ENCODE peak calls at places on chromosomes 5 and 9, in four cellular contexts. One of them, this sample, is unnamed.

GRCh38 chr5:61423487-61424157 is 91.6 kb downstream of the ZSWIM6 start:
- DNase-seq in GM23248: peak; percentile 24
- DNase-seq in colonic mucosa: no peak
- DNase-seq in heart right ventricle: no peak
- DNase-seq in this sample: no peak

GRCh38 chr5:139473565-139473964 is 2.8 kb downstream of the SMIM33 start:
- DNase-seq in GM23248: peak; percentile 58
- DNase-seq in colonic mucosa: no peak
- DNase-seq in heart right ventricle: no peak
- DNase-seq in this sample: no peak

GRCh38 chr9:34377402-34377741 is 674 bp upstream of the MYORG start:
- DNase-seq in GM23248: peak; percentile 61
- DNase-seq in colonic mucosa: peak; percentile 67
- DNase-seq in heart right ventricle: no peak
- DNase-seq in this sample: peak; percentile 27

GRCh38 chr5:135493406-135494180 is 41.4 kb upstream of the TIFAB start:
- DNase-seq in GM23248: peak; percentile 95
- DNase-seq in colonic mucosa: no peak
- DNase-seq in heart right ventricle: no peak
- DNase-seq in this sample: no peak

GRCh38 chr5:105407190-105407589 is 1844.6 kb upstream of the NUDT12 start:
- DNase-seq in GM23248: no peak
- DNase-seq in colonic mucosa: no peak
- DNase-seq in heart right ventricle: no peak
- DNase-seq in this sample: no peak

GRCh38 chr5:36820900-36821299 is 55.7 kb upstream of the NIPBL start:
- DNase-seq in GM23248: no peak
- DNase-seq in colonic mucosa: no peak
- DNase-seq in heart right ventricle: no peak
- DNase-seq in this sample: no peak

GRCh38 chr9:37910271-37910670 is 6.3 kb upstream of the SLC25A51 start:
- DNase-seq in GM23248: no peak
- DNase-seq in colonic mucosa: no peak
- DNase-seq in heart right ventricle: no peak
- DNase-seq in this sample: no peak

GRCh38 chr5:132085686-132086085 is 12.1 kb downstream of the CSF2 start:
- DNase-seq in GM23248: no peak
- DNase-seq in colonic mucosa: no peak
- DNase-seq in heart right ventricle: no peak
- DNase-seq in this sample: no peak

GRCh38 chr5:120823316-120823715 is 359.2 kb downstream of the PRR16 start:
- DNase-seq in GM23248: peak; percentile 31
- DNase-seq in colonic mucosa: no peak
- DNase-seq in heart right ventricle: no peak
- DNase-seq in this sample: no peak

GRCh38 chr5:116476903-116477537 is 97.6 kb downstream of the SEMA6A start:
- DNase-seq in GM23248: peak; percentile 12
- DNase-seq in colonic mucosa: no peak
- DNase-seq in heart right ventricle: no peak
- DNase-seq in this sample: no peak

GRCh38 chr9:33350310-33350709 is 52.1 kb downstream of the AQP7 start:
- DNase-seq in GM23248: peak; percentile 92
- DNase-seq in colonic mucosa: no peak
- DNase-seq in heart right ventricle: no peak
- DNase-seq in this sample: no peak

DNA sequence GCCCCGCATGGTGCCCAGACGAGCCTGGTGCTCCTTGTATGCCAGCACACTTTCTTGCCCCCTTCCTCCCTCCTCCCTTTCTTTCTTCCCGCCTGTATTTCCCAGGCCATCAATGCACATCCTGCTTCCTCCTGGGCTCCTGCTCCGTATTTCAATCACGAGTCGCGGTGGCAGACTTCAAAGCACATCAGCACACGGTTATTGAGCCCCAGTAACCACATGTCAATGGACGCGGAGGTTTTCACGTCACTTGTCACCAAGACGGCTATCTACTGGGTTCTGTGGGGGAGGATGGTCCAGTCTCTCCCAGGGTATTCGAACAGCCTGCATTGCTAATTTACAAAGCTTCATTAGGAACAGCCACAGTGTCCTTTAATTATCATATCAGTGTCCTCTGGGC is 211.5 kb downstream of the DAB2IP start:
- DNase-seq in GM23248: no peak
- DNase-seq in colonic mucosa: no peak
- DNase-seq in heart right ventricle: no peak
- DNase-seq in this sample: no peak
- H3K4me3 ChIP-seq in GM23248: no peak overlapping the region
- H3K4me3 ChIP-seq in colonic mucosa: no peak overlapping the region
- H3K4me3 ChIP-seq in heart right ventricle: no peak overlapping the region
- H3K4me3 ChIP-seq in this sample: no peak overlapping the region

GRCh38 chr9:81565144-81565543 is 124.2 kb downstream of the TLE1 start:
- DNase-seq in GM23248: no peak
- DNase-seq in colonic mucosa: peak; percentile 64
- DNase-seq in heart right ventricle: no peak
- DNase-seq in this sample: no peak
- H3K27ac ChIP-seq in GM23248: no peak overlapping the region
- H3K27ac ChIP-seq in colonic mucosa: peak overlapping the region; percentile 68
- H3K27ac ChIP-seq in heart right ventricle: no peak overlapping the region
- H3K27ac ChIP-seq in this sample: no peak overlapping the region

DNA sequence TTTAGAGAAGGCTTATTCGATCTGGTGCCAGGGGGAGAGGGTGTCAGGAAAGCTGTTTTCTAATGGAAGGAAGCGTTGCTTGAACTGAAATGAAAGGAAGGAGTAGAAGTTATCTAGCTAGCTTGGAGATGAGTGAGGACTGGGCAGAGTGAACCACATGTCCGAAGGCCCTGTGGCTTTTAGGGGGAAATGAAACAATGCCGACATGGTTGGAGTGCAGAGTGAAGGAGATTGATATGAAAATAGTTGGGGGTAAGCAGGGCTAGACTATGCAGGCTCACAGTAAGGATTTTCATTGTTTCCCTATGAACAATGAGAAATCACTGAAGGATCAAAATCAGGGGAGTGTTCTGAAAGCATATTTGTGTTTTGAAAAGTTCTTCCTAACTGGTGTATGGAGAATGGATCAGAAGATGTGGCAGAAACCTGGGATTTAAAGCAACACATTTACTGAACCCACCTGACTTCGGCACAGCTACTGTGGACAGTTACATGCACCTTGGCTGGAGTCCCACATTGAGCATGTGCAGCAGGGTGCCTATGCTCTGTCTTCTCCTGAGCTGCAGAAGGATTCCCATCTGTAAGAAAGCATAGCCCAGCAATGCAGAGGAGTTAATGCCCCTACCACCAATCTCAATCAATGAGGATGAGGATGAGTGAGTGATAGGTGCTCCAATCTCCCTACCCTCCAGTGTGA is 144.4 kb upstream of the TBCA start:
- DNase-seq in GM23248: no peak
- DNase-seq in colonic mucosa: no peak
- DNase-seq in heart right ventricle: no peak
- DNase-seq in this sample: no peak
- H3K4me3 ChIP-seq in GM23248: no peak overlapping the region
- H3K4me3 ChIP-seq in colonic mucosa: no peak overlapping the region
- H3K4me3 ChIP-seq in heart right ventricle: no peak overlapping the region
- H3K4me3 ChIP-seq in this sample: no peak overlapping the region

DNA sequence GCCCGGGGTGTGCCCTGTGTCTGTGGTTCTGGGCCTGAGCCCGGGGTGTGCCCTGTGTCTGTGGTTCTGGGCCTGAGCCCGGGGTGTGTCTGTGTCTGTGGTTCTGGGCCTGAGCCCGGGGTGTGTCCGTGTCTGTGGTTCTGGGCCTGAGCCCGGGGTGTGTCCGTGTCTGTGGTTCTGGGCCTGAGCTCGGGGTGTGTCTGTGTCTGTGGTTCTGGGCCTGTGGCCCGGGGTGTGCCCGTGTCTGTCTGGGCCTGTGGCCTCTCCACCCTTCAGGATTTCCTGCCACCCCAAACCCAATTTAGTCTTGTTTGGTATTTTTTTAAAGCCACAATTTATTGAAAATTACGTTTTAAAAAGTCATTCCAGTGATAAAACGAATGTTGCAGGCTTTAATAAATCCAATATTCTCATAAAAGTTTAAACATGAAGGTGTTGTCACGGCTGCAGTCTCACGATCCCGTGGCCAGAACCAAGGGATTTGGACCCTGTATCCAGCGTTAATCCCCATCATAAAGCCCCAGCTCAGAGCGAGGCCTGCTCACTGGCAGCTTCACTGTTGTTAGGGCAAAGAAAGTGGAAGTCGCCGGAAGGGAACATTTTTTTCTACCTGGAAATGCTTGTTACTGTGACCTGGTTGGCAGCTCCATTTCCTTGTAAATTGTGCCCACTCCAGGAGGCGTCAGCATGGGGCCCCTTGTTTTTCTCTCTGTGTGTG is 104.8 kb downstream of the EHMT1 start:
- DNase-seq in GM23248: no peak
- DNase-seq in colonic mucosa: no peak
- DNase-seq in heart right ventricle: no peak
- DNase-seq in this sample: no peak
- H3K27ac ChIP-seq in GM23248: no peak overlapping the region
- H3K27ac ChIP-seq in colonic mucosa: no peak overlapping the region
- H3K27ac ChIP-seq in heart right ventricle: no peak overlapping the region
- H3K27ac ChIP-seq in this sample: peak overlapping the region; percentile 30

GRCh38 chr9:17906841-17907779 is 328.2 kb downstream of the SH3GL2 start:
- DNase-seq in GM23248: no peak
- DNase-seq in colonic mucosa: peak; percentile 73
- DNase-seq in heart right ventricle: peak; percentile 8
- DNase-seq in this sample: peak; percentile 43
- H3K4me3 ChIP-seq in GM23248: no peak overlapping the region
- H3K4me3 ChIP-seq in colonic mucosa: peak overlapping the region; percentile 59
- H3K4me3 ChIP-seq in heart right ventricle: peak overlapping the region; percentile 41
- H3K4me3 ChIP-seq in this sample: peak overlapping the region; percentile 13

DNA sequence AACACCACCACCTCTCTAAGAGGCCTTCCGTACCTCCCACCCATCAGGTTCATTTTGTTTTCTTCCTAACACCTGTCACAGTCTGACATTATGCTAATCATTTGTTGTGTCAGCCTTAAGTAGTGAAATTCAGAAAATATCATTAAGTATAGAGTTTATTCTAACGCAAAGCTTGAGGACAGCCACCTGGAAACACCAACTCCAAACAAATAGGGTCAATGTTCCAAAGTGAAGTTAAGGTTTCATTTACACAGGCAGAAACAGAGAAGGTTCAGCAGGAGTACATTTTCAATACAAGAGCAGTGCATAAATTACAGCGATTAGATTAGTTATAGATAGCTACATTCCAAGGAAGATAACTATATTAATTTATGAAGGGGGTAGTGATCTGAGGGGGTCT is 1.3 kb upstream of the SMC5 start:
- DNase-seq in GM23248: no peak
- DNase-seq in colonic mucosa: no peak
- DNase-seq in heart right ventricle: no peak
- DNase-seq in this sample: no peak
- H3K27ac ChIP-seq in GM23248: peak overlapping the region; percentile 97
- H3K27ac ChIP-seq in colonic mucosa: peak overlapping the region; percentile 97
- H3K27ac ChIP-seq in heart right ventricle: no peak overlapping the region
- H3K27ac ChIP-seq in this sample: peak overlapping the region; percentile 98

DNA sequence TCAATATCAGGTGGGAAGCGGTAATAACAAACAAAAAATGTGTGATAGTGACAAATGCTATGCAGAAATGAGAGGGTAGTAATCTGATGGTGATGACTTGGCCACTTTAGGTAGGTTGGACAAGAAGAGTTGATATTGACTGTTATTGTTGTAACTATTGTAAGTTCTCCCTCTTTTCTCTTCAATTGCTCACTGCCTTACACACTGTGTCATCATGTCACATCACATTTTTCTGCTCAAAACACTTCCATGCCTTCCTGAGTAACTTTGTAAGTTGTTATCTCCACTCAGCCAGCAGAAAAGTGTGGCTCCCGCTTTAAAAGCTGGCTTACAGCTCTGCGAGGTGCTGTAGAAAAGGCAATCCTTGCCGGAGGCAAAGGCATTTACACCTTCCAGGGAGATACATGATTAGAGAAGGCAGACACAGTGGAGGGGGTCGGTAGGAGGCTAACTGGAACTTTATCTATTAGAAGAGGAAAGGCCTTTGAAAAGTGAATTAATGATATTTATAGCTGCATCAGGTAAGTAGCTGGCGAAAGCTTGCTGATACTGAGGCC is 85.2 kb upstream of the CLINT1 start:
- DNase-seq in GM23248: no peak
- DNase-seq in colonic mucosa: no peak
- DNase-seq in heart right ventricle: no peak
- DNase-seq in this sample: no peak
- H3K4me3 ChIP-seq in GM23248: no peak overlapping the region
- H3K4me3 ChIP-seq in colonic mucosa: no peak overlapping the region
- H3K4me3 ChIP-seq in heart right ventricle: no peak overlapping the region
- H3K4me3 ChIP-seq in this sample: no peak overlapping the region

GRCh38 chr9:136991993-136992818 is at the start of gene PAXX:
- DNase-seq in GM23248: peak; percentile 97
- DNase-seq in colonic mucosa: peak; percentile 95
- DNase-seq in heart right ventricle: peak; percentile 95
- DNase-seq in this sample: peak; percentile 96

GRCh38 chr9:136994180-136994884 is 2.0 kb downstream of the CLIC3 start:
- DNase-seq in GM23248: no peak
- DNase-seq in colonic mucosa: no peak
- DNase-seq in heart right ventricle: no peak
- DNase-seq in this sample: no peak

GRCh38 chr9:136995370-136995769 is 998 bp downstream of the CLIC3 start:
- DNase-seq in GM23248: peak; percentile 54
- DNase-seq in colonic mucosa: no peak
- DNase-seq in heart right ventricle: no peak
- DNase-seq in this sample: no peak

GRCh38 chr9:136994885-136995224 is 1.5 kb downstream of the CLIC3 start:
- DNase-seq in GM23248: no peak
- DNase-seq in colonic mucosa: no peak
- DNase-seq in heart right ventricle: no peak
- DNase-seq in this sample: no peak

DNA sequence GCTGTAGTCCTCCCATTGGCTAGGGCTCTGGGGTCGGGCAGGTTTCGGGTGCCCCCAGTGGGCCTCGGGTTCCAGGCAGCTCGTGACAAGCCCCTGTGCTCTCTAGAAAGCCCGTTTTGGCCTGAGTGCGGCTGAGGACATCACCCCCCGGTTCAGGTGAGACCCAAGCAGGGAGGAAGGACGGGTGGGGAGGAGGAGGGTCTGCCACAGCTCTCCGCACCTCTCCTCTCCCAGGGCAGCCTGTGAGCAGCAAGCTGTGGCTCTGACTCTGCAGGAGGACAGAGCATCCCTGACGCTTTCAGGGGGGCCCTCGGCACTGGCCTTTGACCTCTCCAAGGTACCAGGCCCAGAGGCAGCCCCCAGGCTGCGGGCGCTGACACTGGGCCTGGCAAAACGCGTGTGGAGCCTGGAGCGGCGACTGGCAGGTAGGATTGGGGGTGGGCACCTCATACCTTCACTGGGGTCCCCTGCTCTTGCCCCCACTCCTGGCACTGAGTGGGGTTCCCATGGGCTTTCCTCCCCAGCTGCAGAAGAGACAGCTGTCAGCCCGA is 672 bp downstream of the PAXX start:
- DNase-seq in GM23248: no peak
- DNase-seq in colonic mucosa: no peak
- DNase-seq in heart right ventricle: no peak
- DNase-seq in this sample: no peak
- H3K27ac ChIP-seq in GM23248: peak overlapping the region; percentile 23
- H3K27ac ChIP-seq in colonic mucosa: peak overlapping the region; percentile 95
- H3K27ac ChIP-seq in heart right ventricle: peak overlapping the region; percentile 79
- H3K27ac ChIP-seq in this sample: peak overlapping the region; percentile 81